ENCODE peak calls at places on chromosomes 11 and 22, in four cellular contexts. N, L, D and S are unnamed samples.

GRCh38 chr22:44758354-44758969 is 6.1 kb downstream of the ARHGAP8 start:
- DNase-seq in N (no peak), L (no peak), D (no peak), S (no peak)

GRCh38 chr11:20157768-20158167 is 2.5 kb downstream of the DBX1 start:
- DNase-seq in N (no peak), L (no peak), D (no peak), S (no peak)

GRCh38 chr11:61971177-61972111 is 4.0 kb upstream of the FTH1 start:
- DNase-seq in N (peak), L (peak), D (peak), S (peak)

GRCh38 chr11:100816823-100817222 is 129.7 kb downstream of the ARHGAP42 start:
- DNase-seq in N (no peak), L (no peak), D (no peak), S (no peak)

GRCh38 chr11:110972640-110973039 is 260.4 kb upstream of the ARHGAP20 start:
- DNase-seq in N (no peak), L (peak), D (no peak), S (no peak)

GRCh38 chr11:126265801-126266200 is 2.9 kb downstream of the SRPRA start:
- DNase-seq in N (no peak), L (peak), D (no peak), S (no peak)

GRCh38 chr22:41009222-41009948 is 58.2 kb downstream of the RBX1 start:
- DNase-seq in N (no peak), L (no peak), D (no peak), S (no peak)

GRCh38 chr11:75259711-75260110 is 19.1 kb downstream of the TPBGL start:
- DNase-seq in N (no peak), L (no peak), D (no peak), S (no peak)

GRCh38 chr11:109946322-109946846 is 146.8 kb upstream of the ZC3H12C start:
- DNase-seq in N (peak), L (peak), D (peak), S (peak)

GRCh38 chr11:112132737-112133136 is 31.2 kb downstream of the IL18 start:
- DNase-seq in N (no peak), L (no peak), D (no peak), S (no peak)

GRCh38 chr22:44373234-44373633 is 60.5 kb upstream of the SHISAL1 start:
- DNase-seq in N (no peak), L (no peak), D (no peak), S (no peak)

GRCh38 chr11:78921517-78921916 is 346.9 kb upstream of the NARS2 start:
- DNase-seq in N (no peak), L (no peak), D (no peak), S (no peak)

GRCh38 chr11:15106201-15106965 is 8.3 kb upstream of the INSC start:
- DNase-seq in N (no peak), L (no peak), D (no peak), S (no peak)

GRCh38 chr11:16361108-16361869 is 4.9 kb upstream of the SOX6 start:
- DNase-seq in N (no peak), L (no peak), D (no peak), S (no peak)

GRCh38 chr11:45150943-45151342 is 4.5 kb downstream of the PRDM11 start:
- DNase-seq in N (no peak), L (no peak), D (no peak), S (no peak)